ENCODE peak calls at places on chromosomes 6 and 20, in four cellular contexts. One of them, this sample, is unnamed.

GRCh38 chr20:46945465-46945864 is 50.8 kb downstream of the EYA2 start:
- DNase-seq in BJ: no peak
- DNase-seq in retinal pigment epithelial cell: no peak
- DNase-seq in psoas muscle: no peak
- DNase-seq in this sample: no peak

GRCh38 chr20:11987526-11987925 is 69.8 kb downstream of the BTBD3 start:
- DNase-seq in BJ: no peak
- DNase-seq in retinal pigment epithelial cell: no peak
- DNase-seq in psoas muscle: no peak
- DNase-seq in this sample: no peak

GRCh38 chr6:35021014-35021413 is 120.1 kb downstream of the TCP11 start:
- DNase-seq in BJ: no peak
- DNase-seq in retinal pigment epithelial cell: no peak
- DNase-seq in psoas muscle: no peak
- DNase-seq in this sample: no peak

GRCh38 chr6:85490516-85491248 is 40.8 kb downstream of the NT5E start:
- DNase-seq in BJ: no peak
- DNase-seq in retinal pigment epithelial cell: no peak
- DNase-seq in psoas muscle: no peak
- DNase-seq in this sample: no peak

GRCh38 chr20:58598271-58599015 is 52.6 kb upstream of the STX16 start:
- DNase-seq in BJ: peak; percentile 22
- DNase-seq in retinal pigment epithelial cell: no peak
- DNase-seq in psoas muscle: peak; percentile 77
- DNase-seq in this sample: no peak

GRCh38 chr6:159074866-159075265 is 30.1 kb upstream of the TAGAP start:
- DNase-seq in BJ: no peak
- DNase-seq in retinal pigment epithelial cell: no peak
- DNase-seq in psoas muscle: no peak
- DNase-seq in this sample: no peak

GRCh38 chr6:15355683-15356099 is 109.8 kb downstream of the JARID2 start:
- DNase-seq in BJ: no peak
- DNase-seq in retinal pigment epithelial cell: no peak
- DNase-seq in psoas muscle: no peak
- DNase-seq in this sample: no peak

GRCh38 chr20:36830791-36831691 is 44.9 kb upstream of the TLDC2 start:
- DNase-seq in BJ: no peak
- DNase-seq in retinal pigment epithelial cell: no peak
- DNase-seq in psoas muscle: peak; percentile 79
- DNase-seq in this sample: no peak

GRCh38 chr6:19830171-19830570 is 7.0 kb upstream of the ID4 start:
- DNase-seq in BJ: no peak
- DNase-seq in retinal pigment epithelial cell: no peak
- DNase-seq in psoas muscle: no peak
- DNase-seq in this sample: no peak

GRCh38 chr6:43977404-43978111 is 149.7 kb downstream of the MRPL14 start:
- DNase-seq in BJ: no peak
- DNase-seq in retinal pigment epithelial cell: no peak
- DNase-seq in psoas muscle: no peak
- DNase-seq in this sample: no peak

GRCh38 chr20:49858076-49858565 is 45.5 kb downstream of the SLC9A8 start:
- DNase-seq in BJ: no peak
- DNase-seq in retinal pigment epithelial cell: no peak
- DNase-seq in psoas muscle: no peak
- DNase-seq in this sample: no peak

GRCh38 chr6:89291256-89291819 is 23.8 kb downstream of the GABRR2 start:
- DNase-seq in BJ: no peak
- DNase-seq in retinal pigment epithelial cell: no peak
- DNase-seq in psoas muscle: no peak
- DNase-seq in this sample: no peak

GRCh38 chr6:74357329-74357728 is 661.3 kb downstream of the CD109 start:
- DNase-seq in BJ: no peak
- DNase-seq in retinal pigment epithelial cell: no peak
- DNase-seq in psoas muscle: no peak
- DNase-seq in this sample: no peak

GRCh38 chr6:167275001-167275400 is 16.1 kb upstream of the UNC93A start:
- DNase-seq in BJ: no peak
- DNase-seq in retinal pigment epithelial cell: no peak
- DNase-seq in psoas muscle: no peak
- DNase-seq in this sample: no peak

GRCh38 chr6:28965706-28966105 is 39.4 kb downstream of the ZNF311 start:
- DNase-seq in BJ: no peak
- DNase-seq in retinal pigment epithelial cell: no peak
- DNase-seq in psoas muscle: no peak
- DNase-seq in this sample: no peak

GRCh38 chr6:158304254-158304653 is 8.0 kb upstream of the TULP4 start:
- DNase-seq in BJ: no peak
- DNase-seq in retinal pigment epithelial cell: no peak
- DNase-seq in psoas muscle: no peak
- DNase-seq in this sample: no peak

GRCh38 chr20:34037767-34038166 is 44.1 kb downstream of the RALY start:
- DNase-seq in BJ: peak; percentile 11
- DNase-seq in retinal pigment epithelial cell: no peak
- DNase-seq in psoas muscle: no peak
- DNase-seq in this sample: no peak

GRCh38 chr20:16317445-16318362 is 255.5 kb downstream of the KIF16B start:
- DNase-seq in BJ: no peak
- DNase-seq in retinal pigment epithelial cell: no peak
- DNase-seq in psoas muscle: no peak
- DNase-seq in this sample: no peak

GRCh38 chr6:73452107-73452461 is at the start of gene CGAS:
- DNase-seq in BJ: peak; percentile 25
- DNase-seq in retinal pigment epithelial cell: no peak
- DNase-seq in psoas muscle: peak; percentile 83
- DNase-seq in this sample: peak; percentile 28

GRCh38 chr6:139926711-139927110 is 552.3 kb upstream of the CITED2 start:
- DNase-seq in BJ: no peak
- DNase-seq in retinal pigment epithelial cell: no peak
- DNase-seq in psoas muscle: no peak
- DNase-seq in this sample: no peak

GRCh38 chr6:84641076-84641475 is 123.3 kb downstream of the TBX18 start:
- DNase-seq in BJ: no peak
- DNase-seq in retinal pigment epithelial cell: no peak
- DNase-seq in psoas muscle: no peak
- DNase-seq in this sample: no peak

GRCh38 chr20:35144694-35145093 is 2.4 kb downstream of the EDEM2 start:
- DNase-seq in BJ: no peak
- DNase-seq in retinal pigment epithelial cell: no peak
- DNase-seq in psoas muscle: no peak
- DNase-seq in this sample: no peak

GRCh38 chr20:57361517-57361916 is 10.5 kb downstream of the RAE1 start:
- DNase-seq in BJ: peak; percentile 63
- DNase-seq in retinal pigment epithelial cell: no peak
- DNase-seq in psoas muscle: no peak
- DNase-seq in this sample: no peak

GRCh38 chr6:34154668-34155447 is 9.0 kb upstream of the GRM4 start:
- DNase-seq in BJ: no peak
- DNase-seq in retinal pigment epithelial cell: no peak
- DNase-seq in psoas muscle: peak; percentile 67
- DNase-seq in this sample: no peak

GRCh38 chr6:130293800-130294199 is 71.0 kb upstream of the SAMD3 start:
- DNase-seq in BJ: no peak
- DNase-seq in retinal pigment epithelial cell: peak; percentile 12
- DNase-seq in psoas muscle: no peak
- DNase-seq in this sample: no peak
- TF ChIP-seq CTCF in BJ: peak; percentile 84
- TF ChIP-seq CTCF in retinal pigment epithelial cell: peak; percentile 79
- TF ChIP-seq CTCF in psoas muscle: no peak
- TF ChIP-seq CTCF in this sample: peak; percentile 76

DNA sequence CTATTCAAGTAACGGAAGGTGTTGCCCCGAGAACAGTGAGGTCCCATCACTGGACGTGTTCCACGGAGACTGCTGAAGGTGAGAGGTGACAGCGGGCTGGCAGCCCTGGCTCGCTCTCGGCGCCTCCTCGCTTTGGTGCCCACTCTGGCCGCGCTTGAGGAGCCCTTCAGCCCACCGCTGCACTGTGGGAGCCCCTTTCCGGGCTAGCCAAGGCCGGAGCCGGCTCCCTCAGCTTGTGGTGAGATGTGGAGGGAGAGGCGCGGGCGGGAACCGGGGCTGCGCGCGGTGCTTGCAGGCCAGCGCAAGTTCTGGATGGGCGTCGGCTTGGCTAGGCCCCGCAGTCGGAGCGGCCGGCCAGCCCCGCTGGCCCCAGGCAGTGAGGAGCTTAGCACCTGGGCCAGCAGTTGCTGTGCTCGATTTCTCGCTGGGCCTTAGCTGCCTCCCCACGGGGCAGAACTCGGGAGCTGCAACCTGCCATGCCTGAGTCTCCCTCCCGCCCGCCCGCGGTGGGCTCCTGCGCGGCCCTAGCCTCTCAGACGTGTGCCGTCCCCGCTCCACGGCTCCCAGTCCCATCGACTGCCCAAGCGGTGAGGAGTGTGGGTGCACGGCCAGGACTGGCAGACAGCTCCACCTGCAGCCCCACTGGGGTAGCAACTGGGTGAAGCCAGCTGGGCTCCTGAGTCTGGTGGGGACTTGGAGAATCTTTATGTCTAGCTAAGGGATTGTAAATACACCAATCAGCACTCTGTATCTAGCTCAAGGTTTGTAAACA is 77.6 kb downstream of the RNF182 start:
- DNase-seq in BJ: no peak
- DNase-seq in retinal pigment epithelial cell: no peak
- DNase-seq in psoas muscle: no peak
- DNase-seq in this sample: no peak
- H3K4me3 ChIP-seq in BJ: no peak overlapping the region
- H3K4me3 ChIP-seq in retinal pigment epithelial cell: no peak overlapping the region
- H3K4me3 ChIP-seq in psoas muscle: no peak overlapping the region
- H3K4me3 ChIP-seq in this sample: no peak overlapping the region

DNA sequence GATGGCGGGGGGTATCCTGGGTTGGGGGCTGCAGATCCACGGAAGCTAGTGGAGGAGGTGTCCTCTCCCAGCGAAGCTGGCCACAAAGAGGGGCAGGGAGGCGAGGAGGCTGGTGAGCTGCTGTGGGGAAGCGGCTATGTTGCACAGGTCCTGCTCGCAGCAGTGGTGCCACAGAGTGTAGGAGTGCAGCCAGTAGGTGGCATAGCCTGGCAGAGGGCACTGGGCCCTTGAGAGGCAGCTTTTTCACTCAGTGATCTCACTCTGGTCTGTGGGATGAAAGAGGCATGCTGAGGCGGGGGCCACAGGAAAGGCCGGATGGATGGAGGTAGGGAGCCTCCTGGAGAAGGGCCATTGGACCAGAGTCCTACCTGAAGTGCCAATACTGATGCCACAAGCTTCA is 2.9 kb upstream of the LY6G6D start:
- DNase-seq in BJ: no peak
- DNase-seq in retinal pigment epithelial cell: no peak
- DNase-seq in psoas muscle: no peak
- DNase-seq in this sample: no peak
- TF ChIP-seq CTCF in BJ: no peak
- TF ChIP-seq CTCF in retinal pigment epithelial cell: peak; percentile 43
- TF ChIP-seq CTCF in psoas muscle: no peak
- TF ChIP-seq CTCF in this sample: peak; percentile 37

GRCh38 chr20:18908109-18908508 is 94.5 kb downstream of the SCP2D1 start:
- DNase-seq in BJ: no peak
- DNase-seq in retinal pigment epithelial cell: no peak
- DNase-seq in psoas muscle: no peak
- DNase-seq in this sample: no peak
- H3K4me3 ChIP-seq in BJ: no peak overlapping the region
- H3K4me3 ChIP-seq in retinal pigment epithelial cell: no peak overlapping the region
- H3K4me3 ChIP-seq in psoas muscle: no peak overlapping the region
- H3K4me3 ChIP-seq in this sample: no peak overlapping the region

DNA sequence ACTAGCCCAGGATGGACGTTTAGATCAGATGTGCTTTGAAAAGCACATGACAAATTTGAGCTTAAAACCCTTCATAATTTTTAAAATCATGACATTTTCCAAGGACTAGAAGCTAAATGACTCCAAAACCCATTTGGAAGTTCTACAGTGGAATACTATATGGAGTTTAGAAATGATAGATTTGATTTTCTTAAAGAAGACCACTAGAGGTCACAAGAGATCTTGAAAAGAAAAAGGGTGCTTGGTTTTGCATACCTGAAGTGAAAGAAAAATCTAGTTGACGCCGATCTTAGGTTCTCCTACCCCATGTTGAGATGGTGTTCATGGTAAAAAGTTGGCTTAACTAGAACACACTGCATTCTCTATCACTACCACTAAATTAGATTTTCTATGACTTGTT is 31.5 kb downstream of the CFAP61 start:
- DNase-seq in BJ: no peak
- DNase-seq in retinal pigment epithelial cell: no peak
- DNase-seq in psoas muscle: no peak
- DNase-seq in this sample: no peak
- TF ChIP-seq CTCF in BJ: peak; percentile 45
- TF ChIP-seq CTCF in retinal pigment epithelial cell: peak; percentile 39
- TF ChIP-seq CTCF in psoas muscle: peak; percentile 65
- TF ChIP-seq CTCF in this sample: peak; percentile 35